ENCODE peak calls at places on chromosome 5, in four cellular contexts. X, M, P and Z are unnamed samples.

GRCh38 chr5:73321757-73322452 is 126.7 kb downstream of the FOXD1 start:
- DNase-seq in M (peak; percentile 98), P (no peak), X (peak; percentile 74), Z (peak; percentile 88)

GRCh38 chr5:80034962-80035821 is at the start of gene THBS4:
- DNase-seq in X (no peak), P (no peak), M (no peak), Z (peak; percentile 37)

GRCh38 chr5:126519637-126520592 is 75.1 kb downstream of the ALDH7A1 start:
- DNase-seq in P (peak; percentile 56), M (no peak), X (peak; percentile 40), Z (peak; percentile 29)

GRCh38 chr5:120464627-120465280 is 654 bp downstream of the PRR16 start:
- DNase-seq in P (no peak), X (peak; percentile 77), M (peak; percentile 78), Z (peak; percentile 76)

GRCh38 chr5:65391591-65391990 is 90.1 kb downstream of the ADAMTS6 start:
- DNase-seq in M (peak; percentile 8), P (no peak), X (peak; percentile 53), Z (no peak)

GRCh38 chr5:60598424-60598823 is 101.5 kb downstream of the DEPDC1B start:
- DNase-seq in M (no peak), P (no peak), X (no peak), Z (no peak)

GRCh38 chr5:178796165-178796945 is 63.4 kb upstream of the ZNF354B start:
- DNase-seq in X (no peak), M (no peak), P (no peak), Z (no peak)

GRCh38 chr5:179413086-179413690 is 67.9 kb upstream of the ADAMTS2 start:
- DNase-seq in X (no peak), M (no peak), P (no peak), Z (no peak)

GRCh38 chr5:56620903-56621680 is 194.3 kb upstream of the MAP3K1 start:
- DNase-seq in M (peak; percentile 31), X (no peak), P (no peak), Z (no peak)

GRCh38 chr5:156015137-156015536 is 311.8 kb upstream of the SGCD start:
- DNase-seq in P (no peak), M (no peak), X (no peak), Z (no peak)